ENCODE peak calls at places on chromosome 10, in four cellular contexts. One of them, this sample, is unnamed.

GRCh38 chr10:59337254-59337653 is 25.1 kb downstream of the FAM13C start:
- DNase-seq in gastrocnemius medialis: peak
- DNase-seq in prostate gland: peak
- DNase-seq in HL-60: no peak
- DNase-seq in this sample: no peak

GRCh38 chr10:89032141-89032814 is 41.7 kb downstream of the FAS start:
- DNase-seq in gastrocnemius medialis: no peak
- DNase-seq in prostate gland: peak
- DNase-seq in HL-60: no peak
- DNase-seq in this sample: no peak

GRCh38 chr10:91156196-91156595 is 64.3 kb upstream of the PCGF5 start:
- DNase-seq in gastrocnemius medialis: no peak
- DNase-seq in prostate gland: no peak
- DNase-seq in HL-60: no peak
- DNase-seq in this sample: no peak

GRCh38 chr10:6140141-6140841 is 51.5 kb downstream of the RBM17 start:
- DNase-seq in gastrocnemius medialis: no peak
- DNase-seq in prostate gland: no peak
- DNase-seq in HL-60: peak
- DNase-seq in this sample: no peak

GRCh38 chr10:121436630-121437311 is 161.5 kb downstream of the FGFR2 start:
- DNase-seq in gastrocnemius medialis: no peak
- DNase-seq in prostate gland: no peak
- DNase-seq in HL-60: no peak
- DNase-seq in this sample: no peak

GRCh38 chr10:30029164-30029889 is 30.1 kb downstream of the JCAD start:
- DNase-seq in gastrocnemius medialis: no peak
- DNase-seq in prostate gland: no peak
- DNase-seq in HL-60: no peak
- DNase-seq in this sample: no peak

GRCh38 chr10:28540145-28540544 is 7.2 kb downstream of the WAC start:
- DNase-seq in gastrocnemius medialis: no peak
- DNase-seq in prostate gland: no peak
- DNase-seq in HL-60: no peak
- DNase-seq in this sample: no peak

GRCh38 chr10:49260636-49261296 is 38.2 kb upstream of the C10orf71 start:
- DNase-seq in gastrocnemius medialis: no peak
- DNase-seq in prostate gland: no peak
- DNase-seq in HL-60: no peak
- DNase-seq in this sample: no peak

GRCh38 chr10:15439381-15439837 is 68.3 kb upstream of the FAM171A1 start:
- DNase-seq in gastrocnemius medialis: no peak
- DNase-seq in prostate gland: no peak
- DNase-seq in HL-60: no peak
- DNase-seq in this sample: no peak

GRCh38 chr10:132460071-132460470 is 63.1 kb downstream of the PWWP2B start:
- DNase-seq in gastrocnemius medialis: no peak
- DNase-seq in prostate gland: no peak
- DNase-seq in HL-60: no peak
- DNase-seq in this sample: no peak

GRCh38 chr10:117254774-117255735 is 14.1 kb downstream of the SLC18A2 start:
- DNase-seq in gastrocnemius medialis: no peak
- DNase-seq in prostate gland: no peak
- DNase-seq in HL-60: no peak
- DNase-seq in this sample: no peak

GRCh38 chr10:77710081-77710551 is 72.5 kb upstream of the KCNMA1 start:
- DNase-seq in gastrocnemius medialis: no peak
- DNase-seq in prostate gland: no peak
- DNase-seq in HL-60: no peak
- DNase-seq in this sample: no peak

GRCh38 chr10:50360077-50360476 is 108.8 kb upstream of the ASAH2 start:
- DNase-seq in gastrocnemius medialis: no peak
- DNase-seq in prostate gland: no peak
- DNase-seq in HL-60: no peak
- DNase-seq in this sample: no peak

GRCh38 chr10:50360486-50360885 is 109.2 kb upstream of the ASAH2 start:
- DNase-seq in gastrocnemius medialis: no peak
- DNase-seq in prostate gland: no peak
- DNase-seq in HL-60: no peak
- DNase-seq in this sample: no peak

GRCh38 chr10:50358925-50359687 is 107.8 kb upstream of the ASAH2 start:
- DNase-seq in gastrocnemius medialis: no peak
- DNase-seq in prostate gland: no peak
- DNase-seq in HL-60: no peak
- DNase-seq in this sample: no peak

GRCh38 chr10:50361946-50362345 is 110.6 kb upstream of the ASAH2 start:
- DNase-seq in gastrocnemius medialis: no peak
- DNase-seq in prostate gland: no peak
- DNase-seq in HL-60: no peak
- DNase-seq in this sample: no peak

GRCh38 chr10:50362547-50363125 is 111.3 kb upstream of the ASAH2 start:
- DNase-seq in gastrocnemius medialis: no peak
- DNase-seq in prostate gland: no peak
- DNase-seq in HL-60: no peak
- DNase-seq in this sample: no peak
- H3K27ac ChIP-seq in gastrocnemius medialis: no peak
- H3K27ac ChIP-seq in prostate gland: no peak
- H3K27ac ChIP-seq in HL-60: no peak
- H3K27ac ChIP-seq in this sample: no peak

GRCh38 chr10:55091691-55092328 is 290.8 kb upstream of the PCDH15 start:
- DNase-seq in gastrocnemius medialis: no peak
- DNase-seq in prostate gland: no peak
- DNase-seq in HL-60: no peak
- DNase-seq in this sample: no peak
- H3K27ac ChIP-seq in gastrocnemius medialis: no peak
- H3K27ac ChIP-seq in prostate gland: no peak
- H3K27ac ChIP-seq in HL-60: no peak
- H3K27ac ChIP-seq in this sample: no peak

DNA sequence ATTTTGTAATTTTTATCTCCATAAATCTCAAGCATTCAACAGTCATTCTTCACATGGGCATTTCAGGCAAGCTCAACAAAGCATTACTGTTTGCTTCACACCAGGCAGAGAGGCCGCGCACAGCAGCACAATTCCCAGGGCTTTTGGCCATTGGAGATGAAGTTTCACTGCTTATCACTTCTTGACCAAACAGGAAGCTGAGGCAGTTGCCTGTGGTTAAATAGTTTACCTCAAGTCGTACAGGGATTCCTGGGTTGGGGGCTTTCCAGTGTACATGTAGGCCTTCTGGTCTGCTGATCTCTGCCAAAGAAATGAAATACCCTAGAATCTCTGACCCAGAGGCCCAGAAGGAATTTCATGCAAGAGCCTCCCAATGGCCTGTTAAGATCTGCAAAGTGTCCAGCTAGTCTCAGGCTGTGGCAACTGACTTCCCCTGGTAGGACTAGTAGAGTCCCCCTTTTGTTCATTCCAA is 11.2 kb upstream of the PRDX3 start:
- DNase-seq in gastrocnemius medialis: no peak
- DNase-seq in prostate gland: no peak
- DNase-seq in HL-60: peak
- DNase-seq in this sample: no peak
- H3K27ac ChIP-seq in gastrocnemius medialis: no peak
- H3K27ac ChIP-seq in prostate gland: no peak
- H3K27ac ChIP-seq in HL-60: peak
- H3K27ac ChIP-seq in this sample: no peak

GRCh38 chr10:637221-637620 is 52.2 kb downstream of the DIP2C start:
- DNase-seq in gastrocnemius medialis: no peak
- DNase-seq in prostate gland: no peak
- DNase-seq in HL-60: no peak
- DNase-seq in this sample: no peak
- H3K27ac ChIP-seq in gastrocnemius medialis: no peak
- H3K27ac ChIP-seq in prostate gland: no peak
- H3K27ac ChIP-seq in HL-60: no peak
- H3K27ac ChIP-seq in this sample: no peak

GRCh38 chr10:71220689-71221540 is 8.5 kb downstream of the UNC5B start:
- DNase-seq in gastrocnemius medialis: no peak
- DNase-seq in prostate gland: no peak
- DNase-seq in HL-60: no peak
- DNase-seq in this sample: no peak
- H3K27ac ChIP-seq in gastrocnemius medialis: no peak
- H3K27ac ChIP-seq in prostate gland: no peak
- H3K27ac ChIP-seq in HL-60: no peak
- H3K27ac ChIP-seq in this sample: no peak

DNA sequence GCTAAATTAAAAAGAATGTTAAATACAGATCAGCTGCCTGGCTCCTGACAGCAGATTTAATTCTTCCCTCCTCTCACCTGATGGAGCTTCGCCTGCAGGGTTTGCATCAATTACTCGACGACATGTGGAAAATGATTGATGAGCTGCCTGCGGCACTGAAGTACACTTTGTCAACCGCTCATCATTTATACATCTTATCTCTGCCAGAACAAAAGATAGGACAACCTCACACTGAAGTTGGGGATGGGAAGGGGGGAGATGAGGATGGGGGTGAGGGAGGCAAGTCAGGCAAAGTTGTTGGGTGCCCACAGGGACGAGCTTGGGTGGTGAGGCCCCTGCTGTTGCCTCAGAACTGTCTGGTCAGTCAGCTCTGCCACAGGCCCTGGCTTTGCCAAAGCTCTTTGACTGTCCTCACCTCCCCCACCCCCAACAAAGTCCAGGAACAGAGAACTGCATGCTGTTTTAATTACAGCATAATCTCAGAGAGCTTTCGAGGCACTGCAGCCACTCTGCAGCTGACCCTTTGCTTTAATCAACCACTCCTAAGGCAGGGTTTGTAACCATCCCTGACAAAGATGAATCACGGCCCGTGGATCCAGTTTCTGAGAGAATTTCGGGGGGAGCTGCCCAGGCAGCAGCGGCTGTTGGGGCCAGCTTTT is 702.3 kb downstream of the LRMDA start:
- DNase-seq in gastrocnemius medialis: no peak
- DNase-seq in prostate gland: no peak
- DNase-seq in HL-60: no peak
- DNase-seq in this sample: no peak
- H3K27ac ChIP-seq in gastrocnemius medialis: no peak
- H3K27ac ChIP-seq in prostate gland: no peak
- H3K27ac ChIP-seq in HL-60: no peak
- H3K27ac ChIP-seq in this sample: no peak